ENCODE peak calls at places on chromosomes 13 and 19, in eight cellular contexts. One of them, this sample, is unnamed.
A peak's percentile ranks its signal among the peaks of the same experiment; 100 is the strongest.

GRCh38 chr13:59722580-59722900 is 441.2 kb downstream of the DIAPH3 start:
- DNase-seq in SK-N-SH: no peak
- DNase-seq in HCT116: no peak
- DNase-seq in Panc1: no peak
- DNase-seq in GM23338: no peak
- DNase-seq in GM12878: no peak
- DNase-seq in K562: no peak
- DNase-seq in HepG2: no peak
- DNase-seq in this sample: no peak

GRCh38 chr13:94825507-94825906 is 113.2 kb upstream of the SOX21 start:
- DNase-seq in GM23338: peak; percentile 85
- DNase-seq in SK-N-SH: peak; percentile 7
- DNase-seq in GM12878: no peak
- DNase-seq in Panc1: no peak
- DNase-seq in K562: no peak
- DNase-seq in HepG2: no peak
- DNase-seq in HCT116: no peak
- DNase-seq in this sample: no peak

GRCh38 chr19:12841094-12841493 is 2.8 kb downstream of the MAST1 start:
- DNase-seq in HepG2: no peak
- DNase-seq in GM23338: peak; percentile 100
- DNase-seq in Panc1: no peak
- DNase-seq in GM12878: no peak
- DNase-seq in SK-N-SH: peak; percentile 63
- DNase-seq in HCT116: no peak
- DNase-seq in K562: peak; percentile 90
- DNase-seq in this sample: no peak

GRCh38 chr19:43534811-43535761 is 2.1 kb downstream of the ZNF575 start:
- DNase-seq in GM12878: no peak
- DNase-seq in K562: peak; percentile 54
- DNase-seq in Panc1: no peak
- DNase-seq in HepG2: peak; percentile 35
- DNase-seq in GM23338: peak; percentile 95
- DNase-seq in HCT116: no peak
- DNase-seq in SK-N-SH: peak; percentile 60
- DNase-seq in this sample: no peak

GRCh38 chr13:113548171-113548641 is 36.3 kb upstream of the TFDP1 start:
- DNase-seq in Panc1: no peak
- DNase-seq in GM12878: no peak
- DNase-seq in HCT116: no peak
- DNase-seq in GM23338: no peak
- DNase-seq in HepG2: no peak
- DNase-seq in SK-N-SH: peak; percentile 30
- DNase-seq in K562: no peak
- DNase-seq in this sample: no peak

GRCh38 chr19:43984687-43985000 is 656 bp downstream of the ZNF155 start:
- DNase-seq in GM23338: no peak
- DNase-seq in Panc1: no peak
- DNase-seq in HCT116: no peak
- DNase-seq in GM12878: no peak
- DNase-seq in SK-N-SH: peak; percentile 41
- DNase-seq in K562: no peak
- DNase-seq in HepG2: no peak
- DNase-seq in this sample: no peak

GRCh38 chr13:30830638-30830965 is 75.5 kb upstream of the MEDAG start:
- DNase-seq in K562: no peak
- DNase-seq in HCT116: peak; percentile 66
- DNase-seq in SK-N-SH: no peak
- DNase-seq in Panc1: no peak
- DNase-seq in GM23338: no peak
- DNase-seq in HepG2: no peak
- DNase-seq in GM12878: no peak
- DNase-seq in this sample: no peak

GRCh38 chr13:51523082-51523518 is 61.2 kb upstream of the WDFY2 start:
- DNase-seq in SK-N-SH: peak; percentile 45
- DNase-seq in Panc1: no peak
- DNase-seq in HepG2: peak; percentile 53
- DNase-seq in K562: no peak
- DNase-seq in GM23338: no peak
- DNase-seq in HCT116: no peak
- DNase-seq in GM12878: no peak
- DNase-seq in this sample: peak; percentile 91

GRCh38 chr13:76854894-76855293 is 31.3 kb downstream of the KCTD12 start:
- DNase-seq in HCT116: no peak
- DNase-seq in GM23338: no peak
- DNase-seq in GM12878: no peak
- DNase-seq in HepG2: no peak
- DNase-seq in SK-N-SH: no peak
- DNase-seq in K562: no peak
- DNase-seq in Panc1: no peak
- DNase-seq in this sample: no peak

GRCh38 chr13:105936816-105937215 is 598.6 kb downstream of the EFNB2 start:
- DNase-seq in HCT116: no peak
- DNase-seq in GM23338: no peak
- DNase-seq in Panc1: no peak
- DNase-seq in K562: no peak
- DNase-seq in SK-N-SH: no peak
- DNase-seq in HepG2: no peak
- DNase-seq in GM12878: no peak
- DNase-seq in this sample: no peak

GRCh38 chr19:4362871-4363545 is 19.6 kb downstream of the MPND start:
- DNase-seq in SK-N-SH: no peak
- DNase-seq in HCT116: no peak
- DNase-seq in GM12878: no peak
- DNase-seq in K562: no peak
- DNase-seq in GM23338: peak; percentile 59
- DNase-seq in Panc1: no peak
- DNase-seq in HepG2: no peak
- DNase-seq in this sample: no peak

GRCh38 chr19:12331211-12331941 is 2.1 kb downstream of the ZNF563 start:
- DNase-seq in K562: peak; percentile 19
- DNase-seq in HepG2: peak; percentile 96
- DNase-seq in HCT116: no peak
- DNase-seq in Panc1: no peak
- DNase-seq in SK-N-SH: no peak
- DNase-seq in GM23338: no peak
- DNase-seq in GM12878: peak; percentile 82
- DNase-seq in this sample: no peak

GRCh38 chr13:28357247-28357825 is 137.6 kb downstream of the FLT1 start:
- DNase-seq in GM12878: no peak
- DNase-seq in SK-N-SH: no peak
- DNase-seq in K562: no peak
- DNase-seq in HepG2: no peak
- DNase-seq in Panc1: no peak
- DNase-seq in GM23338: no peak
- DNase-seq in HCT116: no peak
- DNase-seq in this sample: no peak

GRCh38 chr19:58355215-58355796 is 2.0 kb upstream of the A1BG start:
- DNase-seq in SK-N-SH: no peak
- DNase-seq in GM23338: no peak
- DNase-seq in HCT116: no peak
- DNase-seq in HepG2: no peak
- DNase-seq in K562: no peak
- DNase-seq in Panc1: no peak
- DNase-seq in GM12878: no peak
- DNase-seq in this sample: no peak

GRCh38 chr13:85503797-85504196 is 295.4 kb downstream of the SLITRK6 start:
- DNase-seq in GM12878: no peak
- DNase-seq in SK-N-SH: no peak
- DNase-seq in Panc1: no peak
- DNase-seq in K562: no peak
- DNase-seq in HCT116: no peak
- DNase-seq in GM23338: no peak
- DNase-seq in HepG2: no peak
- DNase-seq in this sample: no peak

GRCh38 chr13:27977476-27978300 is 8.6 kb upstream of the CDX2 start:
- DNase-seq in Panc1: no peak
- DNase-seq in HepG2: no peak
- DNase-seq in GM12878: no peak
- DNase-seq in GM23338: peak; percentile 81
- DNase-seq in SK-N-SH: no peak
- DNase-seq in K562: no peak
- DNase-seq in HCT116: no peak
- DNase-seq in this sample: no peak

GRCh38 chr19:50383307-50383851 is 768 bp upstream of the POLD1 start:
- DNase-seq in HCT116: no peak
- DNase-seq in GM23338: peak; percentile 72
- DNase-seq in Panc1: no peak
- DNase-seq in HepG2: no peak
- DNase-seq in SK-N-SH: no peak
- DNase-seq in GM12878: no peak
- DNase-seq in K562: peak; percentile 56
- DNase-seq in this sample: no peak

GRCh38 chr19:38429055-38429810 is 3.2 kb upstream of the RASGRP4 start:
- DNase-seq in HCT116: no peak
- DNase-seq in Panc1: no peak
- DNase-seq in SK-N-SH: no peak
- DNase-seq in HepG2: no peak
- DNase-seq in GM12878: no peak
- DNase-seq in GM23338: no peak
- DNase-seq in K562: no peak
- DNase-seq in this sample: no peak

DNA sequence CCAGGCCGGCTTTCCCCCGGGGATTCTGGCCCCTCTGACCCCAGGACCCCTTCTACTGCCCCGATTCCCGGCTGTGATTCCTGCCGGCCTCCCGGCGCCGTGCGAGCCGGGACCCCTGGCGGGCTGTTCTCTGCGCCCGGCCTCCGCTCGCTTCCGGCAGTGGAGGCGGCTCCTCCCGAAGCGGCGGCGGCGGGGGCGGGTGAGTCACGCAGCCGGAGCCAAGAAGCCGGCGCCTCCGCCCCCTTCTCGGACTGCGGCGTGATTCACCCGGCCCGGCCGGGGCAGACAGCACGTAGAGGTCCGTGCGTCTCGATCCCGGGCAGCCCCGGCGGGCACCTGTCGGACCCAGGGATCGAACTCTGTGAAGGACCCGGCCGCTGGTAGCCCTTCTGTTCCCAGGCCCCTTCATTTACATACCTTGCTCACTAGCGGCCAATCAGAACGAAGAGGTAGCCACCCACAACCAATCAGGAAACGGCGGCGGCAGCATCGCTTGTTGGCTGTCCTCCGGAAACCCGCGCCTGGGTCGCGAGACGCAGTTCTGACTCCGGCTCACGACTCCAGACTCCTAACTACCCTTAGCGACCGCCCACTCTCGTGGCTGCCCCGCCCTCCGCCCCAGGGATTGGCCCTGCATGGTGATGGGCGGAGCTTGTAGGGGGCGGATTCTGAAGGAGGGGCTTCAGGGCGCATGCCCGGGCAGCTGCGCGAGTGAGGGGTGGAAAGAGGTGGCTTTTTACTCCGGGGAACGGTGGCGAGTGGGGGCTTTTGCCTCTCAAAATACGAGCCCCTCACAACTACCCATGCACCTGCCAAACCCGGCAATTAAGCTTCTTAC is at the start of gene SERTAD1:
- DNase-seq in GM23338: peak; percentile 100
- DNase-seq in HepG2: peak; percentile 98
- DNase-seq in K562: peak; percentile 100
- DNase-seq in Panc1: peak; percentile 87
- DNase-seq in HCT116: peak; percentile 98
- DNase-seq in SK-N-SH: peak; percentile 97
- DNase-seq in GM12878: peak; percentile 96
- DNase-seq in this sample: peak; percentile 100
- TF ChIP-seq POLR2AphosphoS5 in GM23338: peak; percentile 99
- TF ChIP-seq POLR2AphosphoS5 in HepG2: peak; percentile 97
- TF ChIP-seq POLR2AphosphoS5 in K562: peak; percentile 88
- TF ChIP-seq POLR2AphosphoS5 in Panc1: peak; percentile 99
- TF ChIP-seq POLR2AphosphoS5 in HCT116: peak; percentile 100
- TF ChIP-seq POLR2AphosphoS5 in SK-N-SH: peak; percentile 98
- TF ChIP-seq POLR2AphosphoS5 in GM12878: peak; percentile 98
- TF ChIP-seq POLR2AphosphoS5 in this sample: peak; percentile 29

GRCh38 chr19:46791944-46792343 is 3.5 kb upstream of the SLC1A5 start:
- DNase-seq in HCT116: no peak
- DNase-seq in GM12878: no peak
- DNase-seq in K562: no peak
- DNase-seq in SK-N-SH: peak; percentile 52
- DNase-seq in HepG2: no peak
- DNase-seq in Panc1: no peak
- DNase-seq in GM23338: no peak
- DNase-seq in this sample: no peak
- TF ChIP-seq REST in HCT116: no peak
- TF ChIP-seq REST in GM12878: no peak
- TF ChIP-seq REST in K562: no peak
- TF ChIP-seq REST in SK-N-SH: no peak
- TF ChIP-seq REST in HepG2: no peak
- TF ChIP-seq REST in Panc1: no peak
- TF ChIP-seq REST in GM23338: no peak
- TF ChIP-seq REST in this sample: no peak

DNA sequence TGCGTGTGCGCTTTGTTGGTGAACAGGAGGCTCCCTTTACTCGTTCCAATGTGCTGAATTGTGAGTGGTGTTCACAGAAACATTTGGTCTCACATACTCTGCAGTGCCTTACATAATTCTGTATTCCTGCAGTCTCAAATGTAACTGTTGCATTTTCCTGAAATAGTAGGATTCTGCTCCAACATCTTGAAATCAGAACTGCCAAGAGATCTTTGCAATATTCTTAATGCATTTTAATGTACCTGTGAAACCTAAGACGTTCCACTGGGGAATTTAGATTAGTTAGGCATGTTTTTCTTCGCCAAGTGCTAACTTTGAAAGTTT is 166.5 kb downstream of the SLC7A1 start:
- DNase-seq in GM23338: no peak
- DNase-seq in GM12878: no peak
- DNase-seq in Panc1: no peak
- DNase-seq in SK-N-SH: no peak
- DNase-seq in HCT116: no peak
- DNase-seq in HepG2: no peak
- DNase-seq in K562: no peak
- DNase-seq in this sample: no peak
- H3K4me3 ChIP-seq in GM23338: peak overlapping the region; percentile 66
- H3K4me3 ChIP-seq in GM12878: no peak overlapping the region
- H3K4me3 ChIP-seq in Panc1: peak overlapping the region; percentile 19
- H3K4me3 ChIP-seq in SK-N-SH: peak overlapping the region; percentile 51
- H3K4me3 ChIP-seq in HCT116: no peak overlapping the region
- H3K4me3 ChIP-seq in HepG2: no peak overlapping the region
- H3K4me3 ChIP-seq in K562: no peak overlapping the region
- H3K4me3 ChIP-seq in this sample: no peak overlapping the region

DNA sequence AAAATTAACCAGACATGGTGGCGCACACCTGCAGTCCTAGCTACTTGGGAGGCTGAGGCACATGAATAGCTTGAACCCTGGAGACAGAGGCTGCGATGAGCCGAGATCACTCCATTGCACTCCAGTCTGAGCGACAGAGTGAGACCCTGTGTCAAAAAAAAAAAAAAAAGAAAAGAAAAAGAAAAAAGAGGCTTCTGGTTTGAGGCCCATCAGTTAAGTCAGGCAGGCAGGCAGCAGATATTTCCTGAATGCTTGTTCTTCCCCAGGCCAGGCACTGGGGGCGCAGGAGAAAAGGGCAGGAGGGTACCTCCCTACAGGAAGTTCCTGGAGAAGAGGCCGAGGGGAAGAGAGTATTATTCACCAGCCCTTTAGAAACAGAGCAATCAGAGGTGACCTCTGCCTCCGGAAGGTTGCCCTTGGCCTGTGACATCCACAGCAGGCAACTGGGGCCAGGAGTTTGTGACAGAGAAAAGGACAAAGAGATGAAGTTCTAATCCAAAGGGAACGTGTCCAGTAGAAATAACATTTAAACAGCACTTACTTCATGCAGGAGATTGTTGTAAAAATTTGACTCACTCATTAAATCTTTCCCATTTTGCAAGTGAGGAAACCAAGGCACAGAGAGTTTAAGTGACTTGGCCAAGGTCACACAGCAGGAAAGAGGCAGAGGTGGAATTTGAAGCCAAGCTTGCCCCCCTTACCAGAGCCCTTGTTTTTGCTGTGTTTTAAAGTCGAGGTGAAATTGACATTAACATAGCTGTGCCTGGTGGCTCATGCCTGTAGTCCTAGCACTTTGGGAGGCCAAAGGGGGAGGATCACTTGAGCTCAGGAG is 4.3 kb upstream of the RLN3 start:
- DNase-seq in GM23338: peak; percentile 90
- DNase-seq in SK-N-SH: peak; percentile 81
- DNase-seq in GM12878: no peak
- DNase-seq in HepG2: peak; percentile 85
- DNase-seq in Panc1: no peak
- DNase-seq in K562: peak; percentile 87
- DNase-seq in HCT116: no peak
- DNase-seq in this sample: peak; percentile 83
- TF ChIP-seq POLR2AphosphoS5 in GM23338: no peak
- TF ChIP-seq POLR2AphosphoS5 in SK-N-SH: peak; percentile 29
- TF ChIP-seq POLR2AphosphoS5 in GM12878: no peak
- TF ChIP-seq POLR2AphosphoS5 in HepG2: no peak
- TF ChIP-seq POLR2AphosphoS5 in Panc1: no peak
- TF ChIP-seq POLR2AphosphoS5 in K562: no peak
- TF ChIP-seq POLR2AphosphoS5 in HCT116: no peak
- TF ChIP-seq POLR2AphosphoS5 in this sample: no peak

This sample was measured in HL-60.